ENCODE peak calls at places on chromosomes 6 and 20, in four cellular contexts. Z, L, M and I are unnamed samples.

GRCh38 chr6:30490031-30490876 is 945 bp downstream of the HLA-E start:
- DNase-seq in Z (no peak), L (peak), M (peak), I (peak)

GRCh38 chr6:85865665-85866372 is 223.1 kb upstream of the SYNCRIP start:
- DNase-seq in Z (peak), L (no peak), M (no peak), I (no peak)

GRCh38 chr6:134182528-134182927 is 130.1 kb upstream of the SLC2A12 start:
- DNase-seq in Z (no peak), L (no peak), M (no peak), I (peak)

GRCh38 chr6:44735631-44735963 is 348.1 kb downstream of the CDC5L start:
- DNase-seq in Z (no peak), L (peak), M (no peak), I (no peak)

GRCh38 chr20:37627060-37627766 is 66.6 kb upstream of the CTNNBL1 start:
- DNase-seq in Z (peak), L (no peak), M (peak), I (peak)

GRCh38 chr6:29465279-29465678 is 8.3 kb downstream of the OR2H1 start:
- DNase-seq in Z (no peak), L (no peak), M (no peak), I (no peak)

GRCh38 chr6:85772641-85773040 is 130.0 kb upstream of the SYNCRIP start:
- DNase-seq in Z (no peak), L (no peak), M (no peak), I (no peak)

GRCh38 chr20:45308078-45308778 is at the start of gene MATN4:
- DNase-seq in Z (no peak), L (no peak), M (no peak), I (no peak)

GRCh38 chr6:141685416-141685815 is 447.3 kb upstream of the GJE1 start:
- DNase-seq in Z (no peak), L (no peak), M (no peak), I (no peak)

GRCh38 chr6:112576421-112576820 is 229.3 kb downstream of the RFPL4B start:
- DNase-seq in Z (no peak), L (no peak), M (no peak), I (no peak)

GRCh38 chr6:124964084-124964763 is 2.0 kb downstream of the RNF217 start:
- DNase-seq in Z (peak), L (no peak), M (no peak), I (no peak)

GRCh38 chr6:144305985-144306384 is 20.9 kb downstream of the UTRN start:
- DNase-seq in Z (no peak), L (peak), M (no peak), I (no peak)

GRCh38 chr6:31070711-31071197 is 41.6 kb downstream of the C6orf15 start:
- DNase-seq in Z (peak), L (no peak), M (no peak), I (peak)

GRCh38 chr20:3966571-3966970 is 48.8 kb downstream of the RNF24 start:
- DNase-seq in Z (no peak), L (no peak), M (no peak), I (no peak)

GRCh38 chr20:13492001-13492480 is 146.7 kb downstream of the TASP1 start:
- DNase-seq in Z (no peak), L (no peak), M (no peak), I (peak)

GRCh38 chr20:23514848-23515247 is 23.9 kb downstream of the CST8 start:
- DNase-seq in Z (no peak), L (no peak), M (no peak), I (no peak)

GRCh38 chr6:22102671-22103070 is 194.2 kb downstream of the PRL start:
- DNase-seq in Z (no peak), L (peak), M (no peak), I (no peak)

GRCh38 chr6:27592481-27593199 is 119.7 kb upstream of the ZNF184 start:
- DNase-seq in Z (peak), L (peak), M (peak), I (peak)

GRCh38 chr6:108492131-108492766 is 68.5 kb upstream of the FOXO3 start:
- DNase-seq in Z (peak), L (no peak), M (peak), I (peak)

GRCh38 chr20:41228858-41229257 is 88.7 kb downstream of the ZHX3 start:
- DNase-seq in Z (no peak), L (no peak), M (no peak), I (no peak)

GRCh38 chr6:28809947-28810654 is 113.7 kb downstream of the TRIM27 start:
- DNase-seq in Z (no peak), L (no peak), M (no peak), I (peak)

GRCh38 chr20:64077094-64077493 is 2.2 kb downstream of the RGS19 start:
- DNase-seq in Z (no peak), L (no peak), M (no peak), I (no peak)

GRCh38 chr20:64077541-64077875 is 1.8 kb downstream of the RGS19 start:
- DNase-seq in Z (no peak), L (no peak), M (no peak), I (no peak)

GRCh38 chr20:64079273-64080012 is at the start of gene RGS19:
- DNase-seq in Z (peak), L (no peak), M (peak), I (peak)

GRCh38 chr20:64078934-64079272 is 415 bp downstream of the RGS19 start:
- DNase-seq in Z (no peak), L (no peak), M (no peak), I (no peak)

DNA sequence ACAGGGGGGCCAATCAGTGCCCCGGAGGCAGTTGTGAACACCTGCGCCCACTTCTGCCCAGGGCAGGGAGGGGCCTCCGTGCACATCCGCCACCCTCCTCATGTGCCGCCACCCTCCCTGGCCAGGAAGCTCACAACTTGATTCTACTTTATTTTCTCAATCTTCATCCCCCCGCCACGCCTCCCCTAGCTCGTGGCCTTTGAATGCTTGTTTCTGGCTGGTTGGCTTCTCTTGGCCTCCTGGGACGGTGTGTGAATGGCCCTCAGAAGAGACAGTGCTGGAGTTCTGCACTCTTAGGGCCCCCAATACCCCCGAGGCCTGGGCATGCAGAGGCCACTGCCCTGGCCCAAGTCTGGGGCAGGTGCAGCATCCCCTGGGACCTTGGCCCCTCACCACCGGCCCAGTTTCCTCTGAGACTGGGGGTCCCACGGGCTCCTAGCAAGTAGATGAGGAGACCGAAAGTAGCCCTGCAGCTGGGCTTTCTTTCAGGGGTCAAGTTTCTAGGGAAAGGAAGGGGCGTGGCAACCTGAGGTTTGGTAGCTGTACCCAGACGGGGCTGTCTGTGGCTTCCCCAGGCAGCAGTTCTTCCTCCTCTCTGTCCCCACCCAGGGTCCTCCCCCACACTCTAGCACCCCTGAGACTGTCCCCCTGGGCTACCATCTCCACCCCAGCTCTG is 1.3 kb downstream of the RGS19 start:
- DNase-seq in Z (no peak), L (no peak), M (no peak), I (no peak)
- TF ChIP-seq FOXK2 in Z (no peak), L (no peak), M (no peak), I (no peak)

DNA sequence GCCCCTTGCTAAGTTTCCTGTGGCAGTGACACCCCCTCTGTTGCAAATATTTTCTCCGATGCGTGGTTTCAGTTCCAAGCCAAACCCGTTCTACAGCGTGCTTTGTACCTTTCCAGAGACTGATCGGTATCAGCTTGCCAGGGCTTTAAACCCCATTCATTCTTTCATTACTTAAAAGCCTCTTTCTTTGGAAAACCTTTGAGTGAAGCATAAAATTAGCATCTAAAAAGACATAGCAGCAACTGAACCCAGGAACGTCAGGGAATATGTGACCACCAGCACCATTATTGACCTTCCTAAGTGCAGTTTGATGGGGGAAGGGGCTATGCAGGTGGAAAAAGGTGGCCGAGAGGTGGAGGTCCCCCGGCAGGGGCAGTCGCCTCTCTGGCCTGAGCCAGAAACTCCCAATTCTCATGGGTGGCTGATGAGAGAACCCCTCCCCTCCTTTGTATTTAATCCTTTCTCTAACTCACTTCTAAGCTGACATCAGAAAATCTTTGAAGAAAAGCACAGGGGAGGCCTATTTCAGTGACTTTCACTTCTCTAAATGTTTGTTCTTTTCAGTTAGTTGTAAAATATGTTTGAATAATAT is 89.4 kb downstream of the RSPH3 start:
- DNase-seq in Z (no peak), L (peak), M (no peak), I (no peak)
- TF ChIP-seq BHLHE40 in Z (no peak), L (no peak), M (no peak), I (no peak)

GRCh38 chr20:34023937-34024732 is 30.4 kb downstream of the RALY start:
- DNase-seq in Z (no peak), L (no peak), M (no peak), I (no peak)
- TF ChIP-seq FOXK2 in Z (no peak), L (no peak), M (no peak), I (no peak)

GRCh38 chr6:16318538-16318937 is 80.2 kb downstream of the GMPR start:
- DNase-seq in Z (no peak), L (no peak), M (no peak), I (no peak)
- TF ChIP-seq BHLHE40 in Z (no peak), L (no peak), M (no peak), I (no peak)

GRCh38 chr20:237479-237878 is 10.4 kb downstream of the DEFB129 start:
- DNase-seq in Z (no peak), L (no peak), M (no peak), I (no peak)
- TF ChIP-seq FOXK2 in Z (no peak), L (no peak), M (no peak), I (no peak)

DNA sequence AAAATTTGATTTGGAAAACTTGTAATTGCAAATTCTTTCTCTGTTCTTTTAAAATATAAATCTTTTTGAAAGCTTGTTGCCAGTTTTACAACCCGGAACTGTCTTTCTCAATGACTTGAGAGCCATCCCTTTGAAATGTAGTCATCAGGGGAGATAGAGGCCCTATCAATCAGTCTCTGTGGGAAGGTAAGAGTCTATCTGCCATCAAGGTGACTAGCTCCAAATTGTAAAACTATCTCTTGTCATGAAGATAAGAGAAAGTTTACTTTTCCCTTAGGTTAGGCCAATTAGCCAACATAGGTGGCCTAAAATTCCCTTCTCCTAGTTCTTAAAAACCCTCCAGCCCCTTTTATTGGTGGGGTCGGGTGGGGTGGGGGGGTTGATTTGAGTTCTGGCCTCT is 469.1 kb upstream of the IRAK1BP1 start:
- DNase-seq in Z (no peak), L (no peak), M (no peak), I (no peak)
- TF ChIP-seq BHLHE40 in Z (no peak), L (no peak), M (no peak), I (no peak)

DNA sequence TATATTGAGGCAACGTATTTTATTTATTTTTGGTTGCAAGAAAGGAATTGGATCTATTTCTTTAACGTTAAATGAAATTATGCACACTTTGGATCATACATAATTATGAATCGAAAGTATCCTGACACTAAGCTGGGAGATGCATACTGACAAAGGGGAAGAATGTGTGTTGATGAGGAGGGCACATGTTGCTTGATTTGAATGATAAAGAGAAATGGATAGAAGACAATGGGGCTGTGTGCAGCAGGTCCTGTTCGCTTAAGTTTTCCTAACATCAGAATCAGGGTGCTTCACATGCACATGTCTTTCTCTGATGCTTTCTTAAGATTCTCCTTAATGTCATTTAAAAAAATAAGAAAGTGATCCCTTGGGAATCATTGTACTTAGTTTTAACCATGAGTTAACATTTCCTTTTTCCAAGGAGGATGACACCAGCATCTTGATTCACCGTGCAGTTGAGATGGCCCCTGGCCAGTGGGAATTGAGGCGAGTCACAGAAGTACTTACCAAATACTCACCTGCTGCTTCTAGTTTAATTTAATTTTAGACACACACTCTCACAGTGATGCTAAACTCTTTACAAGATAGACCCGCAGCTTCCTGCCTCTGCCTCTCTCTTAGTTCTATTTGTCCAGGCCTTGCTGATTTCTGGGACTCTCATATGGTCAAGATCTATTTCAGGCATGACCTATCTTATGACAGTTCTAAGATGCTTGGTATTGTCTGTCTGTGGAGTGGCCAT is 116.5 kb downstream of the CLIC5 start:
- DNase-seq in Z (no peak), L (no peak), M (no peak), I (no peak)
- TF ChIP-seq FOXK2 in Z (no peak), L (no peak), M (no peak), I (no peak)

GRCh38 chr6:52635049-52635577 is 35.8 kb upstream of the TMEM14A start:
- DNase-seq in Z (no peak), L (no peak), M (no peak), I (no peak)
- TF ChIP-seq BHLHE40 in Z (no peak), L (no peak), M (no peak), I (no peak)